ENCODE peak calls at places on chromosomes 6 and 20, in five cellular contexts. X is SK-N-SH, T is GM12878, V is HepG2, C is H1. P is an unnamed sample.

GRCh38 chr20:64049060-64049886 is at the start of gene SOX18:
- DNase-seq in X (peak), C (no peak), T (no peak), V (no peak), P (no peak)

GRCh38 chr6:157505912-157506491 is 125.0 kb downstream of the ZDHHC14 start:
- DNase-seq in C (no peak), T (no peak), X (no peak), V (no peak), P (no peak)

GRCh38 chr20:1182136-1182535 is 2.6 kb downstream of the TMEM74B start:
- DNase-seq in T (no peak), V (no peak), C (no peak), X (no peak), P (no peak)

GRCh38 chr20:63522091-63522868 is 1.7 kb downstream of the PPDPF start:
- DNase-seq in X (peak), V (no peak), C (peak), T (no peak), P (no peak)

GRCh38 chr6:87078983-87079616 is 15.8 kb downstream of the CGA start:
- DNase-seq in V (peak), T (no peak), C (peak), X (peak), P (peak)

GRCh38 chr6:123529843-123530242 is 106.9 kb downstream of the TRDN start:
- DNase-seq in X (no peak), V (no peak), T (no peak), C (no peak), P (no peak)

GRCh38 chr6:17640477-17640917 is 40.4 kb downstream of the FAM8A1 start:
- DNase-seq in V (no peak), C (no peak), T (no peak), X (no peak), P (peak)

GRCh38 chr20:59735486-59735885 is 131.1 kb downstream of the PHACTR3 start:
- DNase-seq in V (no peak), X (no peak), C (no peak), T (no peak), P (no peak)

GRCh38 chr6:38349795-38350194 is 289.9 kb downstream of the BTBD9 start:
- DNase-seq in X (no peak), T (no peak), V (no peak), C (no peak), P (no peak)

GRCh38 chr6:33746036-33746600 is 587 bp downstream of the IP6K3 start:
- DNase-seq in C (peak), T (no peak), X (peak), V (no peak), P (no peak)

GRCh38 chr20:34579936-34580587 is 21.5 kb downstream of the MAP1LC3A start:
- DNase-seq in V (no peak), X (no peak), C (no peak), T (peak), P (no peak)

GRCh38 chr20:41566896-41567527 is 51.2 kb downstream of the CHD6 start:
- DNase-seq in V (no peak), C (no peak), T (no peak), X (no peak), P (no peak)

GRCh38 chr20:20002101-20002998 is 14.8 kb upstream of the NAA20 start:
- DNase-seq in C (no peak), X (no peak), T (no peak), V (peak), P (no peak)

GRCh38 chr6:20572940-20573339 is 38.7 kb downstream of the CDKAL1 start:
- DNase-seq in C (no peak), V (peak), X (no peak), T (no peak), P (peak)

DNA sequence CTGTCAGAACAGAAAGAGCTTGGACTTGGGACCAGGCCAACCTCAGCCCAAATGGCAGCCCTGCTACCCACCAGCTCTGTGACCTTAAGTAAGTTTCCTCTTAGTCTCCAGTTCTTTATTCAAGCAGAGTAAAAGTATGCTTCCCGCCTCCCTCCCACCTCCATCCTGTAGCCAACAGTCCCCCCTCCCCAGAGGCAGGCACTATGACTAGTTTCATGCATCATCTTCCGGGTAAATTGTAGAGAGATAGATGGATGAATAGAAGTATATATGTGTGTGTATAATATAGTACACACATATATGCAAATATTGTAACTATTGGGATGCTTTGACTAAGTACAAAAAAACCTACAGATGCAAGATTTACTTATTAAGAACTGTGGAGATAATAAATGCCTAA is 39.5 kb upstream of the B4GALT5 start:
- DNase-seq in X (no peak), V (no peak), T (no peak), C (no peak), P (no peak)
- TF ChIP-seq GABPA in X (no peak), V (no peak), T (no peak), C (no peak), P (no peak)

GRCh38 chr20:12166053-12166717 is 248.5 kb downstream of the BTBD3 start:
- DNase-seq in C (no peak), X (peak), T (no peak), V (no peak), P (no peak)
- TF ChIP-seq CTCF in C (no peak), X (no peak), T (no peak), V (no peak), P (no peak)

GRCh38 chr6:24825130-24825630 is 26.5 kb upstream of the ARMH2 start:
- DNase-seq in C (no peak), X (peak), T (no peak), V (no peak), P (no peak)

GRCh38 chr6:24821860-24822444 is 23.2 kb upstream of the ARMH2 start:
- DNase-seq in V (no peak), X (no peak), C (no peak), T (no peak), P (no peak)

GRCh38 chr6:24823185-24823584 is 24.5 kb upstream of the ARMH2 start:
- DNase-seq in T (no peak), X (no peak), V (no peak), C (no peak), P (no peak)

GRCh38 chr6:24827162-24827561 is 28.4 kb upstream of the ARMH2 start:
- DNase-seq in C (no peak), X (peak), V (no peak), T (no peak), P (no peak)

GRCh38 chr6:24824142-24824755 is 25.5 kb upstream of the ARMH2 start:
- DNase-seq in V (peak), X (no peak), T (no peak), C (no peak), P (no peak)
- TF ChIP-seq GABPA in V (no peak), X (no peak), T (no peak), C (no peak), P (no peak)

GRCh38 chr20:3732327-3733118 is at the start of gene HSPA12B:
- DNase-seq in C (peak), V (no peak), T (no peak), X (peak), P (no peak)
- TF ChIP-seq CTCF in C (no peak), V (no peak), T (no peak), X (no peak), P (no peak)

DNA sequence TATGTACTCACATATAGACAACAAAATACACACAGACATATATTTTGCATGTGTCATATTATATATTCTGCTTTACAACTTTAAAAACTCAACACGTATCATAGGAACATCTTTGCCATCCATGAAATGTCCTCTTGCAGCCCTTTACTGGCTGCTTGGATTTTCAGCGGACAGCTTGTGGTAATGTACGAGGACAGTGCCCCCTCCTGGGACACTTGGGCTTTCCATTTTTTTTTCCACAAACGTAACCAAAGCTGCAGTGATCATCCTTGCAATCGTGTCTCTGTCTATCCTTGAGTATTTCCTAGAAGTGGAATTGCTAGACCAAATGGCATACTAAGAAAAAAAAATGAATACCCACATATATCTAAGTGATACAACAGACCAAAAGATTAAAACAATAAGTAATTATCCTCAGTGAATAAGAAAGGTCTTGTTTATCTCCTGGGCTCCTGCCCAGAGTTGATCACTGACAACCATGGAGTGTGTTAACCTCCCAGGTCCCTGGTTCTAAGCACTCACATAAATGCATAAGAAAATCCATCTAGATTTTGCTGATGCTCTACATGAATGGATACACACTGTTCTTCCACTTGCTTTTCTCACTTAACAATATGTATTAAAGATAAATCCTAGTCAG is 18.1 kb downstream of the BPI start:
- DNase-seq in C (no peak), T (no peak), X (peak), V (peak), P (no peak)
- TF ChIP-seq GABPA in C (no peak), T (no peak), X (no peak), V (no peak), P (no peak)

GRCh38 chr6:137775720-137776119 is 91.3 kb upstream of the TNFAIP3 start:
- DNase-seq in V (no peak), T (no peak), X (no peak), C (no peak), P (no peak)
- TF ChIP-seq CTCF in V (no peak), T (no peak), X (no peak), C (no peak), P (no peak)

GRCh38 chr20:37377346-37378081 is 31.6 kb downstream of the SRC start:
- DNase-seq in V (no peak), X (peak), T (no peak), C (no peak), P (no peak)
- TF ChIP-seq GABPA in V (no peak), X (no peak), T (no peak), C (no peak), P (no peak)

P was measured in HL-60.